ENCODE peak calls at places on chromosome 3, in ten cellular contexts. One of them, this sample, is unnamed.

GRCh38 chr3:15858547-15859506 is 61.0 kb upstream of the ANKRD28 start:
- DNase-seq in T-cell: peak; percentile 54
- DNase-seq in CD8-positive, alpha-beta T cell: peak; percentile 16
- DNase-seq in activated T-cell treated with anti-CD3 and anti-CD28 coated beads, Interleukin-2, amount 50 U/mL, for 72 hours: peak; percentile 79
- DNase-seq in stimulated activated CD8-positive, alpha-beta memory T cell treated with anti-CD3 and anti-CD28 coated beads, Interleukin-7, amount 100 ng/mL, for 24 hours: peak; percentile 3
- DNase-seq in Karpas-422: peak; percentile 93
- DNase-seq in C1 segment of cervical spinal cord: no peak
- DNase-seq in astrocyte of the cerebellum: no peak
- DNase-seq in ACHN: peak; percentile 37
- DNase-seq in SW 1271: no peak
- DNase-seq in this sample: no peak

GRCh38 chr3:24318668-24319287 is 175.9 kb downstream of the THRB start:
- DNase-seq in C1 segment of cervical spinal cord: no peak
- DNase-seq in SW 1271: peak; percentile 46
- DNase-seq in Karpas-422: no peak
- DNase-seq in activated T-cell treated with anti-CD3 and anti-CD28 coated beads, Interleukin-2, amount 50 U/mL, for 72 hours: no peak
- DNase-seq in astrocyte of the cerebellum: no peak
- DNase-seq in ACHN: peak; percentile 78
- DNase-seq in CD8-positive, alpha-beta T cell: no peak
- DNase-seq in stimulated activated CD8-positive, alpha-beta memory T cell treated with anti-CD3 and anti-CD28 coated beads, Interleukin-7, amount 100 ng/mL, for 24 hours: no peak
- DNase-seq in T-cell: no peak
- DNase-seq in this sample: peak; percentile 35

GRCh38 chr3:78148986-78149717 is 1109.3 kb downstream of the ROBO2 start:
- DNase-seq in astrocyte of the cerebellum: no peak
- DNase-seq in activated T-cell treated with anti-CD3 and anti-CD28 coated beads, Interleukin-2, amount 50 U/mL, for 72 hours: no peak
- DNase-seq in SW 1271: no peak
- DNase-seq in CD8-positive, alpha-beta T cell: no peak
- DNase-seq in Karpas-422: no peak
- DNase-seq in stimulated activated CD8-positive, alpha-beta memory T cell treated with anti-CD3 and anti-CD28 coated beads, Interleukin-7, amount 100 ng/mL, for 24 hours: no peak
- DNase-seq in T-cell: no peak
- DNase-seq in C1 segment of cervical spinal cord: no peak
- DNase-seq in ACHN: no peak
- DNase-seq in this sample: no peak

GRCh38 chr3:42161050-42161935 is 70.1 kb downstream of the TRAK1 start:
- DNase-seq in stimulated activated CD8-positive, alpha-beta memory T cell treated with anti-CD3 and anti-CD28 coated beads, Interleukin-7, amount 100 ng/mL, for 24 hours: no peak
- DNase-seq in Karpas-422: no peak
- DNase-seq in C1 segment of cervical spinal cord: no peak
- DNase-seq in SW 1271: no peak
- DNase-seq in astrocyte of the cerebellum: no peak
- DNase-seq in T-cell: no peak
- DNase-seq in ACHN: no peak
- DNase-seq in CD8-positive, alpha-beta T cell: no peak
- DNase-seq in activated T-cell treated with anti-CD3 and anti-CD28 coated beads, Interleukin-2, amount 50 U/mL, for 72 hours: no peak
- DNase-seq in this sample: no peak

GRCh38 chr3:24956613-24957012 is 462.0 kb upstream of the THRB start:
- DNase-seq in ACHN: no peak
- DNase-seq in CD8-positive, alpha-beta T cell: no peak
- DNase-seq in SW 1271: no peak
- DNase-seq in Karpas-422: no peak
- DNase-seq in stimulated activated CD8-positive, alpha-beta memory T cell treated with anti-CD3 and anti-CD28 coated beads, Interleukin-7, amount 100 ng/mL, for 24 hours: no peak
- DNase-seq in astrocyte of the cerebellum: no peak
- DNase-seq in activated T-cell treated with anti-CD3 and anti-CD28 coated beads, Interleukin-2, amount 50 U/mL, for 72 hours: no peak
- DNase-seq in C1 segment of cervical spinal cord: no peak
- DNase-seq in T-cell: no peak
- DNase-seq in this sample: no peak

GRCh38 chr3:184156522-184156955 is 1.4 kb downstream of the DVL3 start:
- DNase-seq in astrocyte of the cerebellum: no peak
- DNase-seq in stimulated activated CD8-positive, alpha-beta memory T cell treated with anti-CD3 and anti-CD28 coated beads, Interleukin-7, amount 100 ng/mL, for 24 hours: no peak
- DNase-seq in SW 1271: no peak
- DNase-seq in CD8-positive, alpha-beta T cell: no peak
- DNase-seq in T-cell: no peak
- DNase-seq in Karpas-422: peak; percentile 56
- DNase-seq in ACHN: peak; percentile 39
- DNase-seq in activated T-cell treated with anti-CD3 and anti-CD28 coated beads, Interleukin-2, amount 50 U/mL, for 72 hours: no peak
- DNase-seq in C1 segment of cervical spinal cord: peak; percentile 60
- DNase-seq in this sample: no peak

GRCh38 chr3:126523745-126524428 is at the start of gene CHST13:
- DNase-seq in Karpas-422: no peak
- DNase-seq in astrocyte of the cerebellum: no peak
- DNase-seq in ACHN: peak; percentile 67
- DNase-seq in activated T-cell treated with anti-CD3 and anti-CD28 coated beads, Interleukin-2, amount 50 U/mL, for 72 hours: peak; percentile 11
- DNase-seq in stimulated activated CD8-positive, alpha-beta memory T cell treated with anti-CD3 and anti-CD28 coated beads, Interleukin-7, amount 100 ng/mL, for 24 hours: no peak
- DNase-seq in SW 1271: no peak
- DNase-seq in C1 segment of cervical spinal cord: no peak
- DNase-seq in T-cell: no peak
- DNase-seq in CD8-positive, alpha-beta T cell: no peak
- DNase-seq in this sample: no peak

GRCh38 chr3:55709411-55709997 is 222.4 kb upstream of the WNT5A start:
- DNase-seq in C1 segment of cervical spinal cord: no peak
- DNase-seq in T-cell: no peak
- DNase-seq in Karpas-422: no peak
- DNase-seq in SW 1271: no peak
- DNase-seq in CD8-positive, alpha-beta T cell: no peak
- DNase-seq in ACHN: no peak
- DNase-seq in activated T-cell treated with anti-CD3 and anti-CD28 coated beads, Interleukin-2, amount 50 U/mL, for 72 hours: no peak
- DNase-seq in stimulated activated CD8-positive, alpha-beta memory T cell treated with anti-CD3 and anti-CD28 coated beads, Interleukin-7, amount 100 ng/mL, for 24 hours: no peak
- DNase-seq in astrocyte of the cerebellum: no peak
- DNase-seq in this sample: no peak

GRCh38 chr3:42631650-42632049 is 21.8 kb upstream of the ZBTB47 start:
- DNase-seq in C1 segment of cervical spinal cord: no peak
- DNase-seq in ACHN: no peak
- DNase-seq in activated T-cell treated with anti-CD3 and anti-CD28 coated beads, Interleukin-2, amount 50 U/mL, for 72 hours: no peak
- DNase-seq in stimulated activated CD8-positive, alpha-beta memory T cell treated with anti-CD3 and anti-CD28 coated beads, Interleukin-7, amount 100 ng/mL, for 24 hours: no peak
- DNase-seq in Karpas-422: no peak
- DNase-seq in CD8-positive, alpha-beta T cell: no peak
- DNase-seq in SW 1271: no peak
- DNase-seq in astrocyte of the cerebellum: no peak
- DNase-seq in T-cell: no peak
- DNase-seq in this sample: no peak

GRCh38 chr3:5238545-5238944 is 51.0 kb downstream of the EDEM1 start:
- DNase-seq in C1 segment of cervical spinal cord: no peak
- DNase-seq in astrocyte of the cerebellum: no peak
- DNase-seq in ACHN: no peak
- DNase-seq in CD8-positive, alpha-beta T cell: no peak
- DNase-seq in activated T-cell treated with anti-CD3 and anti-CD28 coated beads, Interleukin-2, amount 50 U/mL, for 72 hours: no peak
- DNase-seq in Karpas-422: no peak
- DNase-seq in stimulated activated CD8-positive, alpha-beta memory T cell treated with anti-CD3 and anti-CD28 coated beads, Interleukin-7, amount 100 ng/mL, for 24 hours: no peak
- DNase-seq in SW 1271: no peak
- DNase-seq in T-cell: no peak
- DNase-seq in this sample: no peak

GRCh38 chr3:134357261-134357913 is 16.9 kb downstream of the AMOTL2 start:
- DNase-seq in Karpas-422: no peak
- DNase-seq in ACHN: no peak
- DNase-seq in C1 segment of cervical spinal cord: no peak
- DNase-seq in CD8-positive, alpha-beta T cell: no peak
- DNase-seq in activated T-cell treated with anti-CD3 and anti-CD28 coated beads, Interleukin-2, amount 50 U/mL, for 72 hours: no peak
- DNase-seq in T-cell: no peak
- DNase-seq in stimulated activated CD8-positive, alpha-beta memory T cell treated with anti-CD3 and anti-CD28 coated beads, Interleukin-7, amount 100 ng/mL, for 24 hours: no peak
- DNase-seq in astrocyte of the cerebellum: no peak
- DNase-seq in SW 1271: no peak
- DNase-seq in this sample: no peak

GRCh38 chr3:45954306-45954705 is 11.0 kb downstream of the CXCR6 start:
- DNase-seq in C1 segment of cervical spinal cord: no peak
- DNase-seq in astrocyte of the cerebellum: no peak
- DNase-seq in activated T-cell treated with anti-CD3 and anti-CD28 coated beads, Interleukin-2, amount 50 U/mL, for 72 hours: no peak
- DNase-seq in Karpas-422: no peak
- DNase-seq in stimulated activated CD8-positive, alpha-beta memory T cell treated with anti-CD3 and anti-CD28 coated beads, Interleukin-7, amount 100 ng/mL, for 24 hours: no peak
- DNase-seq in CD8-positive, alpha-beta T cell: no peak
- DNase-seq in SW 1271: no peak
- DNase-seq in T-cell: no peak
- DNase-seq in ACHN: no peak
- DNase-seq in this sample: no peak

GRCh38 chr3:61008168-61008737 is 243.0 kb downstream of the FHIT start:
- DNase-seq in astrocyte of the cerebellum: no peak
- DNase-seq in T-cell: no peak
- DNase-seq in activated T-cell treated with anti-CD3 and anti-CD28 coated beads, Interleukin-2, amount 50 U/mL, for 72 hours: no peak
- DNase-seq in ACHN: no peak
- DNase-seq in CD8-positive, alpha-beta T cell: no peak
- DNase-seq in C1 segment of cervical spinal cord: no peak
- DNase-seq in SW 1271: no peak
- DNase-seq in Karpas-422: no peak
- DNase-seq in stimulated activated CD8-positive, alpha-beta memory T cell treated with anti-CD3 and anti-CD28 coated beads, Interleukin-7, amount 100 ng/mL, for 24 hours: no peak
- DNase-seq in this sample: no peak

GRCh38 chr3:33578325-33579180 is 138.3 kb upstream of the UBP1 start:
- DNase-seq in astrocyte of the cerebellum: peak; percentile 15
- DNase-seq in activated T-cell treated with anti-CD3 and anti-CD28 coated beads, Interleukin-2, amount 50 U/mL, for 72 hours: no peak
- DNase-seq in Karpas-422: no peak
- DNase-seq in ACHN: no peak
- DNase-seq in SW 1271: peak; percentile 6
- DNase-seq in stimulated activated CD8-positive, alpha-beta memory T cell treated with anti-CD3 and anti-CD28 coated beads, Interleukin-7, amount 100 ng/mL, for 24 hours: no peak
- DNase-seq in CD8-positive, alpha-beta T cell: no peak
- DNase-seq in T-cell: no peak
- DNase-seq in C1 segment of cervical spinal cord: no peak
- DNase-seq in this sample: no peak

GRCh38 chr3:58214484-58215316 is 3.9 kb upstream of the DNASE1L3 start:
- DNase-seq in activated T-cell treated with anti-CD3 and anti-CD28 coated beads, Interleukin-2, amount 50 U/mL, for 72 hours: peak; percentile 72
- DNase-seq in CD8-positive, alpha-beta T cell: no peak
- DNase-seq in T-cell: no peak
- DNase-seq in C1 segment of cervical spinal cord: no peak
- DNase-seq in stimulated activated CD8-positive, alpha-beta memory T cell treated with anti-CD3 and anti-CD28 coated beads, Interleukin-7, amount 100 ng/mL, for 24 hours: no peak
- DNase-seq in Karpas-422: peak; percentile 67
- DNase-seq in astrocyte of the cerebellum: no peak
- DNase-seq in ACHN: no peak
- DNase-seq in SW 1271: no peak
- DNase-seq in this sample: no peak

GRCh38 chr3:108497271-108497670 is 13.1 kb downstream of the MYH15 start:
- DNase-seq in C1 segment of cervical spinal cord: no peak
- DNase-seq in T-cell: no peak
- DNase-seq in SW 1271: no peak
- DNase-seq in astrocyte of the cerebellum: no peak
- DNase-seq in stimulated activated CD8-positive, alpha-beta memory T cell treated with anti-CD3 and anti-CD28 coated beads, Interleukin-7, amount 100 ng/mL, for 24 hours: no peak
- DNase-seq in CD8-positive, alpha-beta T cell: no peak
- DNase-seq in ACHN: no peak
- DNase-seq in activated T-cell treated with anti-CD3 and anti-CD28 coated beads, Interleukin-2, amount 50 U/mL, for 72 hours: no peak
- DNase-seq in Karpas-422: no peak
- DNase-seq in this sample: no peak

GRCh38 chr3:126945171-126945721 is 37.7 kb upstream of the PLXNA1 start:
- DNase-seq in C1 segment of cervical spinal cord: no peak
- DNase-seq in activated T-cell treated with anti-CD3 and anti-CD28 coated beads, Interleukin-2, amount 50 U/mL, for 72 hours: no peak
- DNase-seq in CD8-positive, alpha-beta T cell: no peak
- DNase-seq in ACHN: no peak
- DNase-seq in stimulated activated CD8-positive, alpha-beta memory T cell treated with anti-CD3 and anti-CD28 coated beads, Interleukin-7, amount 100 ng/mL, for 24 hours: no peak
- DNase-seq in SW 1271: no peak
- DNase-seq in Karpas-422: no peak
- DNase-seq in T-cell: no peak
- DNase-seq in astrocyte of the cerebellum: no peak
- DNase-seq in this sample: no peak

GRCh38 chr3:189099031-189099471 is 72.7 kb upstream of the TPRG1 start:
- DNase-seq in activated T-cell treated with anti-CD3 and anti-CD28 coated beads, Interleukin-2, amount 50 U/mL, for 72 hours: no peak
- DNase-seq in astrocyte of the cerebellum: no peak
- DNase-seq in T-cell: no peak
- DNase-seq in C1 segment of cervical spinal cord: no peak
- DNase-seq in ACHN: no peak
- DNase-seq in CD8-positive, alpha-beta T cell: no peak
- DNase-seq in SW 1271: no peak
- DNase-seq in stimulated activated CD8-positive, alpha-beta memory T cell treated with anti-CD3 and anti-CD28 coated beads, Interleukin-7, amount 100 ng/mL, for 24 hours: no peak
- DNase-seq in Karpas-422: no peak
- DNase-seq in this sample: no peak

GRCh38 chr3:177816667-177817208 is 619.5 kb upstream of the TBL1XR1 start:
- DNase-seq in activated T-cell treated with anti-CD3 and anti-CD28 coated beads, Interleukin-2, amount 50 U/mL, for 72 hours: no peak
- DNase-seq in ACHN: peak; percentile 75
- DNase-seq in CD8-positive, alpha-beta T cell: no peak
- DNase-seq in Karpas-422: no peak
- DNase-seq in T-cell: no peak
- DNase-seq in stimulated activated CD8-positive, alpha-beta memory T cell treated with anti-CD3 and anti-CD28 coated beads, Interleukin-7, amount 100 ng/mL, for 24 hours: no peak
- DNase-seq in C1 segment of cervical spinal cord: no peak
- DNase-seq in astrocyte of the cerebellum: peak; percentile 86
- DNase-seq in SW 1271: no peak
- DNase-seq in this sample: peak; percentile 77

This sample was measured in retinal pigment epithelial cell.